ENCODE peak calls at places on chromosomes 1 and 21, in four cellular contexts. P is neural progenitor cell, N is fibroblast of lung, I is GM23338. T is an unnamed sample.

GRCh38 chr21:44983421-44984206 is 43.8 kb downstream of the SLX9 start:
- DNase-seq in N (no peak), I (no peak), P (no peak), T (no peak)

GRCh38 chr1:91831132-91831930 is 54.6 kb downstream of the TGFBR3 start:
- DNase-seq in P (no peak), N (peak; percentile 20), I (no peak), T (no peak)

GRCh38 chr1:106768501-106768900 is 288.0 kb upstream of the PRMT6 start:
- DNase-seq in P (no peak), I (no peak), N (peak; percentile 52), T (peak; percentile 61)

GRCh38 chr1:207282496-207283380 is 38.7 kb upstream of the CD55 start:
- DNase-seq in I (no peak), P (no peak), N (peak; percentile 67), T (peak; percentile 9)

GRCh38 chr1:67126111-67126746 is 8.5 kb downstream of the C1orf141 start:
- DNase-seq in I (peak; percentile 22), P (no peak), N (peak; percentile 35), T (peak; percentile 60)

GRCh38 chr1:93447481-93448291 is at the start of gene FNBP1L:
- DNase-seq in P (peak; percentile 94), I (peak; percentile 95), N (peak; percentile 75), T (peak; percentile 73)

GRCh38 chr1:46546210-46546609 is 5.2 kb downstream of the KNCN start:
- DNase-seq in I (no peak), N (no peak), P (no peak), T (no peak)

GRCh38 chr1:220339581-220339980 is 67.3 kb upstream of the RAB3GAP2 start:
- DNase-seq in I (peak; percentile 24), N (peak; percentile 22), P (no peak), T (no peak)

GRCh38 chr1:240811261-240811660 is 199.3 kb upstream of the GREM2 start:
- DNase-seq in P (no peak), I (no peak), N (no peak), T (no peak)

GRCh38 chr1:23483327-23484252 is at the start of gene ASAP3:
- DNase-seq in N (peak; percentile 75), I (peak; percentile 87), P (peak; percentile 54), T (peak; percentile 25)

GRCh38 chr1:226446058-226446457 is 38.2 kb upstream of the PARP1 start:
- DNase-seq in I (no peak), N (no peak), P (no peak), T (no peak)

GRCh38 chr1:101220906-101221305 is 15.9 kb upstream of the S1PR1 start:
- DNase-seq in N (no peak), I (no peak), P (no peak), T (no peak)

GRCh38 chr1:159749630-159750029 is 31.1 kb upstream of the DUSP23 start:
- DNase-seq in P (no peak), N (no peak), I (no peak), T (no peak)

GRCh38 chr1:231557898-231558710 is 29.6 kb downstream of the TSNAX start:
- DNase-seq in P (no peak), N (peak; percentile 61), I (no peak), T (no peak)

GRCh38 chr1:190001187-190001586 is 476.5 kb downstream of the BRINP3 start:
- DNase-seq in N (peak; percentile 56), P (no peak), I (no peak), T (no peak)

GRCh38 chr1:168319691-168320090 is 39.0 kb downstream of the TBX19 start:
- DNase-seq in P (peak; percentile 13), I (peak; percentile 62), N (no peak), T (no peak)

GRCh38 chr1:168324745-168325425 is 44.2 kb downstream of the TBX19 start:
- DNase-seq in N (no peak), P (no peak), I (no peak), T (no peak)

GRCh38 chr1:168320149-168320548 is 39.5 kb downstream of the TBX19 start:
- DNase-seq in P (no peak), I (no peak), N (no peak), T (no peak)

GRCh38 chr1:168320805-168321577 is 40.3 kb downstream of the TBX19 start:
- DNase-seq in P (no peak), N (peak; percentile 90), I (no peak), T (peak; percentile 87)

DNA sequence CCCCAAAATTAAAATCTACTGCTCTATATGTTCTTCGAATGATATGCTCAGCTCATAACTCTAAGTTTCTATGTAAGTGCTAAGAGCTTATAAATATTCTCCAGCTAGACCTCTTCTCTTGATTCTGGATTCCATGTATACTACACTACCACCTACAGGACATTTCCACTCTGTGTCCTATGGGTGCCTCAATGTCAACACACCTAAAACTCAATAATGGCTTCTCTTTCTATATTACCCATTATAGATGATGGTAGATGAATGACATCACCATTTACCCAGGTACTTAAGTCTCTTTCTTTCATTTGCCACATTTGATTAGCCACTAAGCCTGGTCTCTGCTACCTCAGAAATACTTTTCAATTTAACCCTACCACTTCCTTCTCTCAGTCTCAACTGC is 41.3 kb downstream of the TBX19 start:
- DNase-seq in I (no peak), N (peak; percentile 21), P (no peak), T (peak; percentile 57)
- TF ChIP-seq CTCF in I (peak; percentile 21), N (peak; percentile 36), P (no peak), T (peak; percentile 51)

DNA sequence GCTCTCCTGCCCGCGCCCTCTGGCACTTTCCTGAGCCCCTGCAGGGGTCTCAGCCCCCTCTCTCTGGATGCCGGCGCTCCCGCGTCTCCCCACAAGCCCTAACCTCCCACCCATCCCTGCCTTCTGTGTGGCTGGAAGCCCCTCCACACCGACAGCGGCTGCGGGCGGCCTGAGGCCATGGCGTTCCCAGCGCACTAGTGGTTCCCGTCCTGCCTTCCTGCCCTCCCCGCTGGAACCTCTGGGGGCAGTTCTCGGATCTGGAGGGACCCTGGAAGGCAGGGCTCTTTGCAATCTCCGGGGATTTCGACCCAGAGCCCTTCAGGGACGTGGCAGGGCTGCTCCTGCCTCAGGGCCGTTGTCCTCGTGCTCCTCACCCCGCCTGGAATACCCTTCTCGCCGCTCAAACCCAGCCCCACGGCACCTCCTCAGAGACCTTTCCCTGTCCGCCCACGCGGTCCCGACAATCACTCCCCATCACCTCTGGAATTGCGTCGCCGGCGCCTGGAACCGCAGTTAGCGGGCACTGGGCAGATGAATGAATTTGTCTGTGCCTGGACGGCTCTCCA is 493 bp upstream of the ESPN start:
- DNase-seq in I (peak; percentile 78), P (peak; percentile 52), N (no peak), T (no peak)
- TF ChIP-seq EZH2 in I (peak; percentile 68), P (peak; percentile 96), N (peak; percentile 76), T (no peak)

GRCh38 chr1:18494304-18494703 is 13.6 kb downstream of the KLHDC7A start:
- DNase-seq in P (no peak), I (no peak), N (no peak), T (no peak)

GRCh38 chr1:18491168-18491567 is 10.4 kb downstream of the KLHDC7A start:
- DNase-seq in I (no peak), N (no peak), P (no peak), T (no peak)

GRCh38 chr1:18495635-18496034 is 14.9 kb downstream of the KLHDC7A start:
- DNase-seq in N (no peak), I (no peak), P (no peak), T (no peak)
- TF ChIP-seq CTCF in N (no peak), I (no peak), P (no peak), T (no peak)

DNA sequence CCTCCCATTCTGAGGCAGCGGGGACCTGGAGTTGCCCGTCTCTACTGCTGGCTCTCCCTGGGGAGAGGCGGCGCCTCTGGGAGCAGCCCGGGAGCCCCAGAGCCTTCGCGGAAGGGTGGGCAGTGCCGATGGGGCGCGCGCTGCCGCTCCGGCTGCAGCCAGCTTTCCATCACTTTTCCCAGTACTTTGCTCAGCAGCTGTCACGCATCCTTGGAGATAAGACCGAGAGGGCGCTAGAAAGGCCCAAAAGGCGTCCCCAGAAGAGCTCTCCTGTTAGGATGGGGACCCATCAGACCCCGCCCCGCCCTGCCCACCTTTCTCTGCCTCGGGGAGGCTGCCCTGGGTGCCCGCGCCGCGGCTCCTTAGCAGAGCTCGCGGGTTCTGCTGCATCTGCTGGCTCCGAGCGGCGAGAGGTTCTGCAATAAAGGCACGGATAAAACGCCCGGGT is 531 bp downstream of the KCNH1 start:
- DNase-seq in N (peak; percentile 12), I (peak; percentile 62), P (peak; percentile 63), T (peak; percentile 6)
- TF ChIP-seq EZH2 in N (no peak), I (peak; percentile 46), P (peak; percentile 46), T (no peak)

GRCh38 chr1:937521-937920 is 13.8 kb downstream of the SAMD11 start:
- DNase-seq in P (no peak), N (no peak), I (no peak), T (no peak)

GRCh38 chr1:938088-938683 is 14.5 kb downstream of the SAMD11 start:
- DNase-seq in N (peak; percentile 58), P (no peak), I (no peak), T (no peak)

GRCh38 chr1:939511-940107 is 15.9 kb downstream of the SAMD11 start:
- DNase-seq in I (no peak), P (no peak), N (no peak), T (no peak)

GRCh38 chr1:940121-941026 is 16.7 kb downstream of the SAMD11 start:
- DNase-seq in P (peak; percentile 77), I (peak; percentile 60), N (peak; percentile 77), T (no peak)

DNA sequence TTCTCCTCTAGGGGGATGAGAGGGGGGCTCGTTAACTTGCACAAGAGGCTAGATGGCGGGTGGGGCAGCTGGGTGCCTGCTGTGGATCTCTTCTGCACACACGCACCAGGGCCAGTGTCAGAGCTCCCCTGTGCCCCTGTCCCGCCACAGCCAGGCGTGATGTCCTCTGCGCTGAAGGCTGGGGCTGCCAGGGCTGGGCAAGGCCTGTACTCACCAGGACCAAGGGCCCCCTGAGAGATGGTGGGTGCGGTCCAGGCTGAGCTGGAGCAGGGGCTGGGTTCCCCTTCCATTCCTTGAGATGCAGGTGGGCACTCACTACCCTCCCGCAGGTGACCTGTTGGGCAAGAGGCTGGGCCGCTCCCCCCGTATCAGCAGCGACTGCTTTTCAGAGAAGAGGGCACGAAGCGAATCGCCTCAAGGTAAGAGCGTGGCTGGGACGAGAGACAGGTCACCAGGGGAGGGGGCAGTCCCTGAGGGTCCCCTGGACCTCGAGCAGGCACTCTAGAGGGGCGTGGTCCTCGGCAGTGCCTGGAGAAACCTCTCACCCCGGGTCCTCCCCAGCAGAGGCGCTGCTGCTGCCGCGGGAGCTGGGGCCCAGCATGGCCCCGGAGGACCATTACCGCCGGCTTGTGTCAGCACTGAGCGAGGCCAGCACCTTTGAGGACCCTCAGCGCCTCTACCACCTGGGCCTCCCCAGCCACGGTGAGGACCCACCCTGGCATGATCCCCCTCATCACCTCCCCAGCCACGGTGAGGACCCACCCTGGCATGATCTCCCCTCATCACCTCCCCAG is 15.2 kb downstream of the SAMD11 start:
- DNase-seq in N (no peak), I (peak; percentile 71), P (peak; percentile 72), T (no peak)
- TF ChIP-seq CTCF in N (no peak), I (peak; percentile 29), P (peak; percentile 35), T (no peak)

GRCh38 chr21:36699546-36700294 is 805 bp downstream of the SIM2 start:
- DNase-seq in N (no peak), I (peak; percentile 46), P (peak; percentile 49), T (no peak)
- TF ChIP-seq EZH2 in N (peak; percentile 84), I (peak; percentile 91), P (peak; percentile 76), T (peak; percentile 61)

DNA sequence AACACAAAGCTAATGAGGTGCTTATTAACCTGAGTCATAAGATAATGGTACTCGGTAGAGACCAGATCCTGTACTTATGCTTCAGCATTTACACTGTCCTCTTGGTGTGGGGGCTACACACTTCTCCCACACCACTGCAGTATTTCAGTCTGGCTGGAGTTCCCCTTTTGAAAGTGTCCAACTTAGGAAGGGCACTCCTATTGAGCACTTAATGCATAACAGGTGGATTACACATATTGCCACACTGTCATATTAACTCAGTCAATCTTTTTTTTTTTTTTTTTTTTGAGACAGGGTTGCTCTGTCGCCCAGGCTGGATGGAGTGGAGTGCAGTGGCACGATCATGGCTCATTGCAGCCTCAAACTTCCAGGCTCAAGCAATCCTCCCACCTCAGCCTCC is 1.5 kb downstream of the GPATCH4 start:
- DNase-seq in I (no peak), P (no peak), N (peak; percentile 6), T (peak; percentile 26)
- TF ChIP-seq CTCF in I (no peak), P (no peak), N (no peak), T (peak; percentile 24)

T was measured in mammary epithelial cell.